ENCODE peak calls at places on chromosomes 5 and 9, in five cellular contexts. One of them, this sample, is unnamed. For H3K4me1, the result is how much of the 10 kb centered on the place peaks cover.

GRCh38 chr9:124735121-124735520 is 36.0 kb downstream of the NR6A1 start:
- DNase-seq in H9: no peak
- DNase-seq in trophoblast cell: peak
- DNase-seq in neuronal stem cell: no peak
- DNase-seq in H1: no peak
- DNase-seq in this sample: peak

GRCh38 chr5:79261907-79262306 is 26.0 kb downstream of the JMY start:
- DNase-seq in H9: no peak
- DNase-seq in neuronal stem cell: no peak
- DNase-seq in trophoblast cell: no peak
- DNase-seq in H1: no peak
- DNase-seq in this sample: no peak

GRCh38 chr9:19247420-19247819 is 16.9 kb downstream of the DENND4C start:
- DNase-seq in neuronal stem cell: no peak
- DNase-seq in H1: no peak
- DNase-seq in trophoblast cell: no peak
- DNase-seq in H9: no peak
- DNase-seq in this sample: no peak

GRCh38 chr9:16364347-16364746 is 506.1 kb downstream of the BNC2 start:
- DNase-seq in trophoblast cell: no peak
- DNase-seq in H9: peak
- DNase-seq in neuronal stem cell: no peak
- DNase-seq in H1: no peak
- DNase-seq in this sample: no peak

GRCh38 chr5:7321724-7322123 is 74.2 kb upstream of the ADCY2 start:
- DNase-seq in H1: no peak
- DNase-seq in trophoblast cell: peak
- DNase-seq in H9: no peak
- DNase-seq in neuronal stem cell: no peak
- DNase-seq in this sample: peak

GRCh38 chr5:514673-515072 is 9.6 kb downstream of the SLC9A3 start:
- DNase-seq in H9: no peak
- DNase-seq in trophoblast cell: no peak
- DNase-seq in neuronal stem cell: no peak
- DNase-seq in H1: no peak
- DNase-seq in this sample: no peak

GRCh38 chr9:137045294-137046093 is 483 bp downstream of the NPDC1 start:
- DNase-seq in neuronal stem cell: no peak
- DNase-seq in H1: no peak
- DNase-seq in H9: peak
- DNase-seq in trophoblast cell: no peak
- DNase-seq in this sample: peak

GRCh38 chr9:33737811-33738606 is 57.4 kb upstream of the PRSS3 start:
- DNase-seq in H1: no peak
- DNase-seq in H9: peak
- DNase-seq in neuronal stem cell: peak
- DNase-seq in trophoblast cell: peak
- DNase-seq in this sample: peak

GRCh38 chr5:168342151-168342825 is 50.8 kb downstream of the WWC1 start:
- DNase-seq in trophoblast cell: no peak
- DNase-seq in H9: no peak
- DNase-seq in H1: no peak
- DNase-seq in neuronal stem cell: no peak
- DNase-seq in this sample: no peak

GRCh38 chr5:33649801-33650482 is 209.2 kb downstream of the TARS1 start:
- DNase-seq in H1: no peak
- DNase-seq in neuronal stem cell: peak
- DNase-seq in H9: no peak
- DNase-seq in trophoblast cell: no peak
- DNase-seq in this sample: peak

GRCh38 chr9:6955251-6955921 is 197.6 kb downstream of the KDM4C start:
- DNase-seq in trophoblast cell: no peak
- DNase-seq in H9: no peak
- DNase-seq in neuronal stem cell: peak
- DNase-seq in H1: no peak
- DNase-seq in this sample: peak

GRCh38 chr5:76500633-76501393 is 97.7 kb downstream of the IQGAP2 start:
- DNase-seq in trophoblast cell: no peak
- DNase-seq in neuronal stem cell: no peak
- DNase-seq in H9: no peak
- DNase-seq in H1: no peak
- DNase-seq in this sample: no peak

GRCh38 chr5:102879741-102880140 is 124.6 kb downstream of the PAM start:
- DNase-seq in neuronal stem cell: no peak
- DNase-seq in H1: no peak
- DNase-seq in trophoblast cell: no peak
- DNase-seq in H9: no peak
- DNase-seq in this sample: no peak

GRCh38 chr5:67381240-67381875 is 184.8 kb upstream of the CD180 start:
- DNase-seq in H1: no peak
- DNase-seq in trophoblast cell: no peak
- DNase-seq in neuronal stem cell: no peak
- DNase-seq in H9: no peak
- DNase-seq in this sample: no peak

GRCh38 chr5:158660726-158661125 is 439.0 kb downstream of the EBF1 start:
- DNase-seq in H1: no peak
- DNase-seq in H9: no peak
- DNase-seq in trophoblast cell: peak
- DNase-seq in neuronal stem cell: no peak
- DNase-seq in this sample: no peak

GRCh38 chr9:126218726-126219125 is 107.9 kb upstream of the MVB12B start:
- DNase-seq in trophoblast cell: no peak
- DNase-seq in H9: peak
- DNase-seq in H1: no peak
- DNase-seq in neuronal stem cell: no peak
- DNase-seq in this sample: no peak

GRCh38 chr9:134620751-134621557 is 20.6 kb upstream of the COL5A1 start:
- DNase-seq in H9: peak
- DNase-seq in neuronal stem cell: no peak
- DNase-seq in H1: no peak
- DNase-seq in trophoblast cell: no peak
- DNase-seq in this sample: no peak

GRCh38 chr5:162067651-162068411 is at the start of gene GABRG2:
- DNase-seq in neuronal stem cell: no peak
- DNase-seq in H9: no peak
- DNase-seq in H1: no peak
- DNase-seq in trophoblast cell: no peak
- DNase-seq in this sample: no peak

GRCh38 chr9:74096420-74096819 is 400.7 kb upstream of the RORB start:
- DNase-seq in H9: no peak
- DNase-seq in trophoblast cell: no peak
- DNase-seq in H1: no peak
- DNase-seq in neuronal stem cell: no peak
- DNase-seq in this sample: no peak

GRCh38 chr9:16180546-16180945 is 627.7 kb downstream of the CCDC171 start:
- DNase-seq in neuronal stem cell: no peak
- DNase-seq in trophoblast cell: peak
- DNase-seq in H1: no peak
- DNase-seq in H9: no peak
- DNase-seq in this sample: peak

GRCh38 chr9:137126786-137127185 is 12.2 kb upstream of the GRIN1 start:
- DNase-seq in neuronal stem cell: no peak
- DNase-seq in trophoblast cell: no peak
- DNase-seq in H1: no peak
- DNase-seq in H9: no peak
- DNase-seq in this sample: no peak

GRCh38 chr5:16695779-16696178 is 79.0 kb upstream of the RETREG1 start:
- DNase-seq in H1: no peak
- DNase-seq in H9: no peak
- DNase-seq in trophoblast cell: no peak
- DNase-seq in neuronal stem cell: no peak
- DNase-seq in this sample: no peak

GRCh38 chr5:84622485-84622884 is 237.8 kb upstream of the EDIL3 start:
- DNase-seq in neuronal stem cell: no peak
- DNase-seq in trophoblast cell: no peak
- DNase-seq in H9: no peak
- DNase-seq in H1: no peak
- DNase-seq in this sample: no peak

GRCh38 chr9:114521846-114522245 is 16.6 kb upstream of the WHRN start:
- DNase-seq in trophoblast cell: no peak
- DNase-seq in H9: no peak
- DNase-seq in neuronal stem cell: no peak
- DNase-seq in H1: no peak
- DNase-seq in this sample: no peak

GRCh38 chr5:2093859-2094615 is 211.3 kb upstream of the IRX4 start:
- DNase-seq in H1: no peak
- DNase-seq in trophoblast cell: no peak
- DNase-seq in H9: no peak
- DNase-seq in neuronal stem cell: no peak
- DNase-seq in this sample: no peak

GRCh38 chr5:110288766-110289165 is 437.7 kb downstream of the TMEM232 start:
- DNase-seq in H9: no peak
- DNase-seq in neuronal stem cell: no peak
- DNase-seq in trophoblast cell: no peak
- DNase-seq in H1: no peak
- DNase-seq in this sample: peak

GRCh38 chr5:139664273-139664693 is 16.1 kb downstream of the CXXC5 start:
- DNase-seq in H9: no peak
- DNase-seq in neuronal stem cell: no peak
- DNase-seq in trophoblast cell: peak
- DNase-seq in H1: no peak
- DNase-seq in this sample: no peak

GRCh38 chr5:176606032-176606431 is 3.9 kb downstream of the GPRIN1 start:
- DNase-seq in H1: no peak
- DNase-seq in H9: no peak
- DNase-seq in neuronal stem cell: no peak
- DNase-seq in trophoblast cell: no peak
- DNase-seq in this sample: no peak

GRCh38 chr9:137666950-137667670 is 48.3 kb downstream of the EHMT1 start:
- DNase-seq in H1: peak
- DNase-seq in trophoblast cell: no peak
- DNase-seq in neuronal stem cell: peak
- DNase-seq in H9: peak
- DNase-seq in this sample: no peak

GRCh38 chr5:61569353-61569752 is 237.3 kb downstream of the ZSWIM6 start:
- DNase-seq in trophoblast cell: no peak
- DNase-seq in H9: no peak
- DNase-seq in H1: no peak
- DNase-seq in neuronal stem cell: no peak
- DNase-seq in this sample: no peak

DNA sequence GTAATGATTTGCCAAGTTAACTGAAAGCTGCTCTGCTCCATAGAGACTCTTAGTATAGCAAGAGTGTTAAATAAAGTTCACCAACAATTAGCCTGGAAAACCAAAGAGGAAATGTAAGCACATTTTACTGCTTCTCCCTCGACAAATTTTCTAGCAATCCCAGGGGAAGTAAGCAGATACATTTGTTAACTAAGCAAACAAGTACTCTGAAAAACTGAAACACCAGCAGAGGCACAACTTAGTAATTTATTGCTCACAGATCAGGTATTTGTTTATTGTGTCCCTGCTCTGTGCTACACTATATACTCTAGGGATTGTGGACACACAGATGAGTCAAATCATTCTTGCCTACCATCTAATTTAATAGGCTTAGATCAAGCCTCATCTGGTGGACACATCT is 162.1 kb downstream of the GLIS3 start:
- DNase-seq in H1: no peak
- DNase-seq in H9: no peak
- DNase-seq in trophoblast cell: peak
- DNase-seq in neuronal stem cell: no peak
- DNase-seq in this sample: peak
- H3K4me1 ChIP-seq in H1: under half
- H3K4me1 ChIP-seq in H9: under half
- H3K4me1 ChIP-seq in trophoblast cell: under half
- H3K4me1 ChIP-seq in neuronal stem cell: under half
- H3K4me1 ChIP-seq in this sample: under half

GRCh38 chr5:25387949-25388348 is 743.2 kb upstream of the CDH10 start:
- DNase-seq in trophoblast cell: no peak
- DNase-seq in neuronal stem cell: no peak
- DNase-seq in H9: no peak
- DNase-seq in H1: no peak
- DNase-seq in this sample: no peak
- H2AK5ac ChIP-seq in trophoblast cell: no peak
- H2AK5ac ChIP-seq in neuronal stem cell: no peak
- H2AK5ac ChIP-seq in H9: no peak
- H2AK5ac ChIP-seq in H1: no peak
- H2AK5ac ChIP-seq in this sample: no peak

GRCh38 chr9:129324808-129325491 is 146.9 kb upstream of the IER5L start:
- DNase-seq in H9: no peak
- DNase-seq in neuronal stem cell: no peak
- DNase-seq in H1: no peak
- DNase-seq in trophoblast cell: no peak
- DNase-seq in this sample: no peak

GRCh38 chr9:129327552-129328283 is 149.7 kb upstream of the IER5L start:
- DNase-seq in H1: no peak
- DNase-seq in neuronal stem cell: no peak
- DNase-seq in H9: no peak
- DNase-seq in trophoblast cell: no peak
- DNase-seq in this sample: no peak

GRCh38 chr9:129328357-129329103 is 150.5 kb upstream of the IER5L start:
- DNase-seq in neuronal stem cell: no peak
- DNase-seq in trophoblast cell: no peak
- DNase-seq in H9: no peak
- DNase-seq in H1: no peak
- DNase-seq in this sample: no peak

GRCh38 chr9:129323999-129324553 is 146.0 kb upstream of the IER5L start:
- DNase-seq in H9: no peak
- DNase-seq in H1: no peak
- DNase-seq in neuronal stem cell: no peak
- DNase-seq in trophoblast cell: no peak
- DNase-seq in this sample: no peak

DNA sequence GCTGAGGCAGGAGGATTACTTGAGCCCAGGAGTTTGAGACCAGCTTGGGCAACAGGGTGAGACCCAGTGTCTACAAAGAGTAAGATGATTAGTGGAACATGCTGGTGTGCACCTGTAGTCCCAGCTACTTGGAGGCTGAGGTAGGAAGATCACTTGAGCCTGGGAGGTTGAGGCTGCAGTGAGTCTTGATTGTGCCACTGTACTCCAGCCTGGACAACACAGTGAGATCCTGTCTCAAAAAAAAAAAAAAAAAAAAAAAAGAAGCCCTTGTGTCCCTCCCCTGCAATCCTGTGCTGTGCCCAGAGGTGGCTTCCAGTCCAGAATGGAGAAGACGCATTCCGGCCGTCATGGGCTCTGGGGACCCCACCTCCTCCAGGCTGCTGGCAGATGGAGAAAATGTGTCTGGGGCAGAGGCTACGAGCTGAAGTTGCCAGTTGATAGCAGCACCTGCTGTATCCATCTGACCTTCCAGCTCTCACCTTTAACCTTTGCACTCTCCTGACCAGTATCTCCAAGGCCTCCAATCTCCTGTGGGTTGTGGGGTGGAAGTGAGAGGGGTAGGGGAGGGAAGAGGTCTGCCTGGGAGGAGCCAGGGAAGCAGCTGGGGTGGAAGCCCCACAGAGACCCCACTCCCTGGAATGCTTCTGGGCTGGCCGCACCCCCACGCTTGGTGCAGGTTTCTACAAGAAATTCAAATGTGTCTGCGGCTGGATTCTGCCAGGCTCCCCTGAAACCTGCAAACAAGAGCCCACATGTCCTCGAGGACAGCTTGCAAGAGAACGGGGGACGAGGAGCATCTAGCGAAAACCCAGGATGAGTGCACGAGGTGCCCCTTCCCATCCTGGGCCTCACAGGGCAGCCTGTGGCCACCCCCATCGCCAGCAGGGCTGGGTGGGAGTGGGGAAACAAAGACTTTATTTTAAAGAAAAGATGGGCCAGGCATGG is 148.3 kb upstream of the IER5L start:
- DNase-seq in neuronal stem cell: no peak
- DNase-seq in trophoblast cell: no peak
- DNase-seq in H9: no peak
- DNase-seq in H1: no peak
- DNase-seq in this sample: no peak
- H2BK12ac ChIP-seq in neuronal stem cell: peak
- H2BK12ac ChIP-seq in trophoblast cell: peak
- H2BK12ac ChIP-seq in H9: no peak
- H2BK12ac ChIP-seq in H1: peak
- H2BK12ac ChIP-seq in this sample: no peak

GRCh38 chr5:132528866-132529634 is 14.3 kb downstream of the IL5 start:
- DNase-seq in trophoblast cell: no peak
- DNase-seq in neuronal stem cell: no peak
- DNase-seq in H9: no peak
- DNase-seq in H1: no peak
- DNase-seq in this sample: no peak
- H3K4me1 ChIP-seq in trophoblast cell: under half
- H3K4me1 ChIP-seq in neuronal stem cell: under half
- H3K4me1 ChIP-seq in H9: under half
- H3K4me1 ChIP-seq in H1: under half
- H3K4me1 ChIP-seq in this sample: under half

This sample was measured in mesenchymal stem cell.